ENCODE peak calls at places on chromosomes 13 and 19, in ten cellular contexts. One of them, this sample, is unnamed.

GRCh38 chr13:55963934-55964333 is 1176.8 kb upstream of the PRR20A start:
- DNase-seq in heart left ventricle: no peak
- DNase-seq in cardiac muscle cell: no peak
- DNase-seq in MCF 10A: no peak
- DNase-seq in WTC11: no peak
- DNase-seq in psoas muscle: no peak
- DNase-seq in NB4: no peak
- DNase-seq in nephron progenitor cell: no peak
- DNase-seq in lower leg skin: no peak
- DNase-seq in astrocyte: no peak
- DNase-seq in this sample: no peak

GRCh38 chr13:48939728-48940127 is 36.0 kb upstream of the FNDC3A start:
- DNase-seq in heart left ventricle: no peak
- DNase-seq in cardiac muscle cell: no peak
- DNase-seq in MCF 10A: no peak
- DNase-seq in WTC11: no peak
- DNase-seq in psoas muscle: no peak
- DNase-seq in NB4: no peak
- DNase-seq in nephron progenitor cell: no peak
- DNase-seq in lower leg skin: no peak
- DNase-seq in astrocyte: no peak
- DNase-seq in this sample: no peak

GRCh38 chr19:953501-954271 is 27.9 kb downstream of the ARID3A start:
- DNase-seq in heart left ventricle: no peak
- DNase-seq in cardiac muscle cell: peak
- DNase-seq in MCF 10A: no peak
- DNase-seq in WTC11: peak
- DNase-seq in psoas muscle: no peak
- DNase-seq in NB4: no peak
- DNase-seq in nephron progenitor cell: peak
- DNase-seq in lower leg skin: no peak
- DNase-seq in astrocyte: no peak
- DNase-seq in this sample: no peak

GRCh38 chr13:113730831-113731191 is 28.2 kb upstream of the TMEM255B start:
- DNase-seq in heart left ventricle: no peak
- DNase-seq in cardiac muscle cell: no peak
- DNase-seq in MCF 10A: no peak
- DNase-seq in WTC11: no peak
- DNase-seq in psoas muscle: no peak
- DNase-seq in NB4: no peak
- DNase-seq in nephron progenitor cell: no peak
- DNase-seq in lower leg skin: no peak
- DNase-seq in astrocyte: no peak
- DNase-seq in this sample: no peak

GRCh38 chr19:18682807-18683108 is 722 bp upstream of the CRTC1 start:
- DNase-seq in heart left ventricle: no peak
- DNase-seq in cardiac muscle cell: no peak
- DNase-seq in MCF 10A: no peak
- DNase-seq in WTC11: no peak
- DNase-seq in psoas muscle: no peak
- DNase-seq in NB4: peak
- DNase-seq in nephron progenitor cell: no peak
- DNase-seq in lower leg skin: no peak
- DNase-seq in astrocyte: no peak
- DNase-seq in this sample: no peak

GRCh38 chr19:4373601-4374441 is 26.5 kb downstream of the SH3GL1 start:
- DNase-seq in heart left ventricle: peak
- DNase-seq in cardiac muscle cell: peak
- DNase-seq in MCF 10A: no peak
- DNase-seq in WTC11: no peak
- DNase-seq in psoas muscle: peak
- DNase-seq in NB4: peak
- DNase-seq in nephron progenitor cell: no peak
- DNase-seq in lower leg skin: peak
- DNase-seq in astrocyte: no peak
- DNase-seq in this sample: no peak

GRCh38 chr19:2722541-2723344 is 1.6 kb upstream of the DIRAS1 start:
- DNase-seq in heart left ventricle: peak
- DNase-seq in cardiac muscle cell: peak
- DNase-seq in MCF 10A: peak
- DNase-seq in WTC11: no peak
- DNase-seq in psoas muscle: peak
- DNase-seq in NB4: peak
- DNase-seq in nephron progenitor cell: no peak
- DNase-seq in lower leg skin: no peak
- DNase-seq in astrocyte: peak
- DNase-seq in this sample: no peak

GRCh38 chr19:9362905-9363304 is at the start of gene ZNF177:
- DNase-seq in heart left ventricle: no peak
- DNase-seq in cardiac muscle cell: peak
- DNase-seq in MCF 10A: no peak
- DNase-seq in WTC11: peak
- DNase-seq in psoas muscle: no peak
- DNase-seq in NB4: peak
- DNase-seq in nephron progenitor cell: no peak
- DNase-seq in lower leg skin: no peak
- DNase-seq in astrocyte: peak
- DNase-seq in this sample: no peak

GRCh38 chr13:113041293-113041690 is 64.3 kb upstream of the F7 start:
- DNase-seq in heart left ventricle: no peak
- DNase-seq in cardiac muscle cell: no peak
- DNase-seq in MCF 10A: no peak
- DNase-seq in WTC11: no peak
- DNase-seq in psoas muscle: no peak
- DNase-seq in NB4: no peak
- DNase-seq in nephron progenitor cell: no peak
- DNase-seq in lower leg skin: no peak
- DNase-seq in astrocyte: no peak
- DNase-seq in this sample: no peak

GRCh38 chr19:32364040-32364439 is 18.6 kb downstream of the ZNF507 start:
- DNase-seq in heart left ventricle: no peak
- DNase-seq in cardiac muscle cell: no peak
- DNase-seq in MCF 10A: no peak
- DNase-seq in WTC11: no peak
- DNase-seq in psoas muscle: no peak
- DNase-seq in NB4: no peak
- DNase-seq in nephron progenitor cell: no peak
- DNase-seq in lower leg skin: no peak
- DNase-seq in astrocyte: no peak
- DNase-seq in this sample: no peak

GRCh38 chr19:33445752-33446070 is 72.2 kb downstream of the CEBPG start:
- DNase-seq in heart left ventricle: no peak
- DNase-seq in cardiac muscle cell: no peak
- DNase-seq in MCF 10A: no peak
- DNase-seq in WTC11: peak
- DNase-seq in psoas muscle: peak
- DNase-seq in NB4: no peak
- DNase-seq in nephron progenitor cell: no peak
- DNase-seq in lower leg skin: no peak
- DNase-seq in astrocyte: no peak
- DNase-seq in this sample: no peak

GRCh38 chr19:46579286-46579944 is 21.7 kb upstream of the CALM3 start:
- DNase-seq in heart left ventricle: no peak
- DNase-seq in cardiac muscle cell: peak
- DNase-seq in MCF 10A: no peak
- DNase-seq in WTC11: no peak
- DNase-seq in psoas muscle: no peak
- DNase-seq in NB4: no peak
- DNase-seq in nephron progenitor cell: peak
- DNase-seq in lower leg skin: no peak
- DNase-seq in astrocyte: no peak
- DNase-seq in this sample: no peak

GRCh38 chr13:21909331-21909730 is 238.5 kb downstream of the FGF9 start:
- DNase-seq in heart left ventricle: no peak
- DNase-seq in cardiac muscle cell: no peak
- DNase-seq in MCF 10A: no peak
- DNase-seq in WTC11: no peak
- DNase-seq in psoas muscle: no peak
- DNase-seq in NB4: no peak
- DNase-seq in nephron progenitor cell: no peak
- DNase-seq in lower leg skin: no peak
- DNase-seq in astrocyte: no peak
- DNase-seq in this sample: no peak

GRCh38 chr13:43348397-43348796 is 325.0 kb downstream of the DNAJC15 start:
- DNase-seq in heart left ventricle: no peak
- DNase-seq in cardiac muscle cell: no peak
- DNase-seq in MCF 10A: peak
- DNase-seq in WTC11: no peak
- DNase-seq in psoas muscle: no peak
- DNase-seq in NB4: no peak
- DNase-seq in nephron progenitor cell: no peak
- DNase-seq in lower leg skin: no peak
- DNase-seq in astrocyte: peak
- DNase-seq in this sample: no peak

GRCh38 chr13:56869671-56870070 is 271.0 kb upstream of the PRR20A start:
- DNase-seq in heart left ventricle: no peak
- DNase-seq in cardiac muscle cell: no peak
- DNase-seq in MCF 10A: no peak
- DNase-seq in WTC11: no peak
- DNase-seq in psoas muscle: no peak
- DNase-seq in NB4: no peak
- DNase-seq in nephron progenitor cell: no peak
- DNase-seq in lower leg skin: no peak
- DNase-seq in astrocyte: no peak
- DNase-seq in this sample: no peak

GRCh38 chr13:104382941-104383340 is 1316.7 kb upstream of the SLC10A2 start:
- DNase-seq in heart left ventricle: no peak
- DNase-seq in cardiac muscle cell: peak
- DNase-seq in MCF 10A: no peak
- DNase-seq in WTC11: no peak
- DNase-seq in psoas muscle: no peak
- DNase-seq in NB4: no peak
- DNase-seq in nephron progenitor cell: no peak
- DNase-seq in lower leg skin: no peak
- DNase-seq in astrocyte: peak
- DNase-seq in this sample: no peak

GRCh38 chr19:2507109-2507508 is 31.2 kb downstream of the GADD45B start:
- DNase-seq in heart left ventricle: no peak
- DNase-seq in cardiac muscle cell: peak
- DNase-seq in MCF 10A: peak
- DNase-seq in WTC11: no peak
- DNase-seq in psoas muscle: no peak
- DNase-seq in NB4: peak
- DNase-seq in nephron progenitor cell: no peak
- DNase-seq in lower leg skin: no peak
- DNase-seq in astrocyte: peak
- DNase-seq in this sample: no peak

GRCh38 chr19:38634757-38635482 is 12.5 kb upstream of the ACTN4 start:
- DNase-seq in heart left ventricle: peak
- DNase-seq in cardiac muscle cell: peak
- DNase-seq in MCF 10A: peak
- DNase-seq in WTC11: peak
- DNase-seq in psoas muscle: peak
- DNase-seq in NB4: peak
- DNase-seq in nephron progenitor cell: peak
- DNase-seq in lower leg skin: peak
- DNase-seq in astrocyte: no peak
- DNase-seq in this sample: peak
- TF ChIP-seq CTCF in heart left ventricle: peak
- TF ChIP-seq CTCF in cardiac muscle cell: peak
- TF ChIP-seq CTCF in MCF 10A: peak
- TF ChIP-seq CTCF in WTC11: peak
- TF ChIP-seq CTCF in psoas muscle: peak
- TF ChIP-seq CTCF in NB4: peak
- TF ChIP-seq CTCF in nephron progenitor cell: peak
- TF ChIP-seq CTCF in lower leg skin: peak
- TF ChIP-seq CTCF in astrocyte: peak
- TF ChIP-seq CTCF in this sample: peak

GRCh38 chr19:57279418-57280164 is 694 bp upstream of the ZNF460 start:
- DNase-seq in heart left ventricle: peak
- DNase-seq in cardiac muscle cell: peak
- DNase-seq in MCF 10A: peak
- DNase-seq in WTC11: peak
- DNase-seq in psoas muscle: peak
- DNase-seq in NB4: peak
- DNase-seq in nephron progenitor cell: peak
- DNase-seq in lower leg skin: peak
- DNase-seq in astrocyte: peak
- DNase-seq in this sample: peak
- TF ChIP-seq CTCF in heart left ventricle: peak
- TF ChIP-seq CTCF in cardiac muscle cell: peak
- TF ChIP-seq CTCF in MCF 10A: no peak
- TF ChIP-seq CTCF in WTC11: no peak
- TF ChIP-seq CTCF in psoas muscle: peak
- TF ChIP-seq CTCF in NB4: no peak
- TF ChIP-seq CTCF in nephron progenitor cell: no peak
- TF ChIP-seq CTCF in lower leg skin: no peak
- TF ChIP-seq CTCF in astrocyte: no peak
- TF ChIP-seq CTCF in this sample: no peak

GRCh38 chr13:23678768-23679167 is 108.6 kb downstream of the TNFRSF19 start:
- DNase-seq in heart left ventricle: no peak
- DNase-seq in cardiac muscle cell: no peak
- DNase-seq in MCF 10A: no peak
- DNase-seq in WTC11: no peak
- DNase-seq in psoas muscle: no peak
- DNase-seq in NB4: no peak
- DNase-seq in nephron progenitor cell: no peak
- DNase-seq in lower leg skin: no peak
- DNase-seq in astrocyte: no peak
- DNase-seq in this sample: no peak

GRCh38 chr13:23681253-23681652 is 111.0 kb downstream of the TNFRSF19 start:
- DNase-seq in heart left ventricle: no peak
- DNase-seq in cardiac muscle cell: peak
- DNase-seq in MCF 10A: no peak
- DNase-seq in WTC11: no peak
- DNase-seq in psoas muscle: no peak
- DNase-seq in NB4: no peak
- DNase-seq in nephron progenitor cell: no peak
- DNase-seq in lower leg skin: no peak
- DNase-seq in astrocyte: peak
- DNase-seq in this sample: no peak

GRCh38 chr13:23683084-23683483 is 112.9 kb downstream of the TNFRSF19 start:
- DNase-seq in heart left ventricle: no peak
- DNase-seq in cardiac muscle cell: no peak
- DNase-seq in MCF 10A: no peak
- DNase-seq in WTC11: no peak
- DNase-seq in psoas muscle: no peak
- DNase-seq in NB4: no peak
- DNase-seq in nephron progenitor cell: no peak
- DNase-seq in lower leg skin: no peak
- DNase-seq in astrocyte: no peak
- DNase-seq in this sample: no peak

GRCh38 chr13:23680836-23681235 is 110.6 kb downstream of the TNFRSF19 start:
- DNase-seq in heart left ventricle: no peak
- DNase-seq in cardiac muscle cell: no peak
- DNase-seq in MCF 10A: no peak
- DNase-seq in WTC11: no peak
- DNase-seq in psoas muscle: no peak
- DNase-seq in NB4: no peak
- DNase-seq in nephron progenitor cell: no peak
- DNase-seq in lower leg skin: no peak
- DNase-seq in astrocyte: no peak
- DNase-seq in this sample: no peak

GRCh38 chr13:23679214-23679613 is 109.0 kb downstream of the TNFRSF19 start:
- DNase-seq in heart left ventricle: no peak
- DNase-seq in cardiac muscle cell: peak
- DNase-seq in MCF 10A: peak
- DNase-seq in WTC11: no peak
- DNase-seq in psoas muscle: no peak
- DNase-seq in NB4: no peak
- DNase-seq in nephron progenitor cell: no peak
- DNase-seq in lower leg skin: no peak
- DNase-seq in astrocyte: peak
- DNase-seq in this sample: no peak
- TF ChIP-seq CTCF in heart left ventricle: no peak
- TF ChIP-seq CTCF in cardiac muscle cell: no peak
- TF ChIP-seq CTCF in MCF 10A: no peak
- TF ChIP-seq CTCF in WTC11: no peak
- TF ChIP-seq CTCF in psoas muscle: no peak
- TF ChIP-seq CTCF in NB4: no peak
- TF ChIP-seq CTCF in nephron progenitor cell: no peak
- TF ChIP-seq CTCF in lower leg skin: no peak
- TF ChIP-seq CTCF in astrocyte: no peak
- TF ChIP-seq CTCF in this sample: no peak

GRCh38 chr13:87274209-87274819 is 396.9 kb upstream of the SLITRK5 start:
- DNase-seq in heart left ventricle: no peak
- DNase-seq in cardiac muscle cell: peak
- DNase-seq in MCF 10A: peak
- DNase-seq in WTC11: peak
- DNase-seq in psoas muscle: no peak
- DNase-seq in NB4: peak
- DNase-seq in nephron progenitor cell: peak
- DNase-seq in lower leg skin: no peak
- DNase-seq in astrocyte: peak
- DNase-seq in this sample: peak
- TF ChIP-seq CTCF in heart left ventricle: peak
- TF ChIP-seq CTCF in cardiac muscle cell: peak
- TF ChIP-seq CTCF in MCF 10A: peak
- TF ChIP-seq CTCF in WTC11: peak
- TF ChIP-seq CTCF in psoas muscle: peak
- TF ChIP-seq CTCF in NB4: peak
- TF ChIP-seq CTCF in nephron progenitor cell: peak
- TF ChIP-seq CTCF in lower leg skin: no peak
- TF ChIP-seq CTCF in astrocyte: peak
- TF ChIP-seq CTCF in this sample: no peak

This sample was measured in mucosa of descending colon.